ENCODE peak calls at places on chromosomes 4 and X, in nine cellular contexts. V, Z, U, M, N, Q, I, D and J are unnamed samples. For H3K36me3, the result is how much of the 10 kb centered on the place peaks cover.

GRCh38 chrX:73563740-73564073 is 710 bp downstream of the CHIC1 start:
- DNase-seq in V (no peak), Z (no peak), U (no peak), M (no peak), N (no peak), Q (no peak), I (peak), D (peak), J (peak)

GRCh38 chrX:150329282-150329681 is 33.8 kb upstream of the MAMLD1 start:
- DNase-seq in V (peak), Z (no peak), U (no peak), M (no peak), N (no peak), Q (no peak), I (no peak), D (no peak), J (no peak)

GRCh38 chr4:154743683-154744340 is at the start of gene LRAT:
- DNase-seq in V (peak), Z (peak), U (no peak), M (no peak), N (peak), Q (peak), I (no peak), D (no peak), J (no peak)

GRCh38 chr4:13530823-13531608 is 13.3 kb downstream of the NKX3-2 start:
- DNase-seq in V (peak), Z (no peak), U (no peak), M (no peak), N (no peak), Q (no peak), I (no peak), D (no peak), J (no peak)

GRCh38 chr4:129926936-129927335 is 831.0 kb downstream of the C4orf33 start:
- DNase-seq in V (no peak), Z (no peak), U (peak), M (no peak), N (no peak), Q (no peak), I (peak), D (no peak), J (no peak)

GRCh38 chrX:9670136-9670905 is 95.3 kb downstream of the GPR143 start:
- DNase-seq in V (no peak), Z (no peak), U (peak), M (no peak), N (no peak), Q (no peak), I (peak), D (peak), J (no peak)

GRCh38 chrX:78029663-78030062 is 60.2 kb upstream of the PGAM4 start:
- DNase-seq in V (peak), Z (no peak), U (peak), M (no peak), N (no peak), Q (peak), I (peak), D (peak), J (no peak)

GRCh38 chrX:68830486-68831404 is 1.9 kb downstream of the EFNB1 start:
- DNase-seq in V (peak), Z (no peak), U (peak), M (no peak), N (peak), Q (no peak), I (no peak), D (no peak), J (no peak)

GRCh38 chrX:29662759-29663503 is 552.4 kb upstream of the MAGEB2 start:
- DNase-seq in V (no peak), Z (no peak), U (peak), M (no peak), N (no peak), Q (no peak), I (no peak), D (peak), J (no peak)

GRCh38 chr4:140071806-140072205 is 82.2 kb downstream of the MAML3 start:
- DNase-seq in V (no peak), Z (no peak), U (peak), M (no peak), N (no peak), Q (no peak), I (no peak), D (peak), J (peak)

GRCh38 chr4:157204634-157205244 is 15.8 kb upstream of the GRIA2 start:
- DNase-seq in V (peak), Z (peak), U (no peak), M (no peak), N (no peak), Q (peak), I (peak), D (no peak), J (no peak)

GRCh38 chr4:14985843-14986242 is 16.4 kb upstream of the CPEB2 start:
- DNase-seq in V (no peak), Z (no peak), U (no peak), M (no peak), N (no peak), Q (no peak), I (no peak), D (no peak), J (no peak)

GRCh38 chr4:14987054-14987453 is 15.2 kb upstream of the CPEB2 start:
- DNase-seq in V (no peak), Z (no peak), U (no peak), M (no peak), N (no peak), Q (no peak), I (no peak), D (no peak), J (no peak)

GRCh38 chr4:14985161-14985560 is 17.1 kb upstream of the CPEB2 start:
- DNase-seq in V (no peak), Z (no peak), U (no peak), M (no peak), N (no peak), Q (no peak), I (no peak), D (no peak), J (no peak)

GRCh38 chr4:14984452-14984851 is 17.8 kb upstream of the CPEB2 start:
- DNase-seq in V (no peak), Z (no peak), U (peak), M (no peak), N (no peak), Q (no peak), I (no peak), D (no peak), J (no peak)
- H3K36me3 ChIP-seq in V (under half), Z (under half), U (under half), M (under half), N (under half), Q (under half), I (under half), D (under half), J (under half)

GRCh38 chr4:56460085-56460484 is 7.3 kb upstream of the SRP72 start:
- DNase-seq in V (no peak), Z (no peak), U (no peak), M (no peak), N (no peak), Q (no peak), I (no peak), D (no peak), J (no peak)
- H3K36me3 ChIP-seq in V (half or more), Z (under half), U (half or more), M (half or more), N (under half), Q (under half), I (half or more), D (under half), J (under half)

GRCh38 chr4:7765676-7766075 is 174.0 kb downstream of the AFAP1 start:
- DNase-seq in V (no peak), Z (no peak), U (no peak), M (no peak), N (no peak), Q (no peak), I (no peak), D (no peak), J (no peak)

GRCh38 chr4:7762376-7763040 is 177.2 kb downstream of the AFAP1 start:
- DNase-seq in V (no peak), Z (no peak), U (no peak), M (no peak), N (no peak), Q (no peak), I (no peak), D (no peak), J (no peak)

GRCh38 chr4:7763106-7763505 is 176.6 kb downstream of the AFAP1 start:
- DNase-seq in V (no peak), Z (no peak), U (no peak), M (no peak), N (no peak), Q (no peak), I (no peak), D (no peak), J (no peak)

GRCh38 chr4:7764466-7764865 is 175.2 kb downstream of the AFAP1 start:
- DNase-seq in V (no peak), Z (no peak), U (no peak), M (no peak), N (no peak), Q (no peak), I (no peak), D (no peak), J (no peak)

DNA sequence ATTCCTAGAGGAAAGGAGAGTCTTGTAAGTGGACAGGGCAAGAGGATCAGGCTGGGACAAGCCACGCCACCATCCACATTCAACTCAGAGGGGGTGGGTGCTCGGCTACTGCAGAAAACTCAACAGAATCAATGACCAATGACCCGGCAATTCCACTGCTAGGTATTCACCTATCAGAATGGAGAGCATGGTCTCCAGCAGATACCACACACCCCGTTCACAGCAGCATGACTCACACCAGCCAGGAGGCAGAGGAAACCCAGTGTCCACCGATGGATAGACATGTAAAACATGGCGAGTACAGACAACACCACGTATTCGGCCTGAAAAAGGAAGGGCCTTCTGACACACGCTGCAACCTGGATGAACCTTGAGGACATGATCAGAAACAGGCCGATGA is 175.9 kb downstream of the AFAP1 start:
- DNase-seq in V (no peak), Z (no peak), U (peak), M (no peak), N (no peak), Q (no peak), I (no peak), D (peak), J (no peak)
- H3K36me3 ChIP-seq in V (under half), Z (under half), U (half or more), M (half or more), N (half or more), Q (under half), I (under half), D (under half), J (under half)

DNA sequence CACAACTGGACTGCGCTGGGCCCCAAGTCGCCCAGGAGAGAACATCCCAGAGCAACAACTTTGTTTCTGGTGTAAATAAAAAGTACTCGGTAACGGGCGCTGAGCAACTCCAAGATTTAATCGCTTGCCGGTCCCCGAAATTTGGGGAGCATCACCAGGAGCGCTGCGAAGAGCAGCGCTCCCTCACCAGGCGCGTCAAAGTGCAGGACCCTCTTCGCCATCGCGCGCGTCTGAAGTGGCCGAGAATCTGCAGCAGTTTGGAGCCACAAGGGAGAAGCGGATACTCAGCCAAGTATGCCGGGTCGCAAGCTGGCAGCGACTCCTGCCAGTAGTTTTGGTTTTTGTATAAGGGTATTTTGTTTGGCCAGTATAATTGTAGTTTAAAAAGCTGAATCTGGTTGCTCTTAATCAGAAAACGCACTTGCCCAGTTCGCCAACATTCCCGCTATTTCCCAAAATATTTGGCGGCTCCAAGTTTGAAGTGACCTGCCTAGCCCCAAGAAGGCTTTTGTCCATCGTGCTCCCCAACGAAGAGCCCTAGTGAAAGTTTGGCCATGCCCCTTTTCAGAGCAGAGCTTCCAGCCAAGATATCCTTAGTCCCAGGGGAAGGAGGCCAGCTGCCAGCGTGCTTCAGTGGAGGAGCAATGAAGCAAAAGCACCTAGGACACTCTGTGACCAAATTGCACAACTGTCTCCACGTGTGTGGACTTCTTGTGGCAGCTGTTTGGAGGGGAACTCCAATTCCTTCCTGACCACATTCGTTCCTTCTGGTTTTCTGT is 557 bp upstream of the KDR start:
- DNase-seq in V (peak), Z (no peak), U (peak), M (no peak), N (no peak), Q (no peak), I (no peak), D (peak), J (no peak)
- H3K36me3 ChIP-seq in V (under half), Z (under half), U (under half), M (under half), N (under half), Q (under half), I (under half), D (under half), J (under half)